ENCODE peak calls at places on chromosomes 2 and 18, in eight cellular contexts. S is myocyte; T is IMR-90; C is nephron progenitor cell; L is NCI-H345; M is Calu3; Y is CD8-positive, alpha-beta memory T cell; Z is HFF-Myc. O is an unnamed sample.

GRCh38 chr2:43948370-43948769 is 47.4 kb downstream of the LRPPRC start:
- DNase-seq in S (peak), T (no peak), C (no peak), L (no peak), M (no peak), Y (no peak), Z (no peak), O (no peak)

GRCh38 chr18:22547807-22548561 is 130.3 kb upstream of the CTAGE1 start:
- DNase-seq in S (no peak), T (peak), C (no peak), L (no peak), M (no peak), Y (no peak), Z (peak), O (no peak)

GRCh38 chr18:48631851-48632250 is 93.0 kb downstream of the CTIF start:
- DNase-seq in S (no peak), T (no peak), C (no peak), L (no peak), M (no peak), Y (no peak), Z (no peak), O (no peak)

GRCh38 chr2:240569998-240570530 is 1.8 kb downstream of the RNPEPL1 start:
- DNase-seq in S (no peak), T (no peak), C (no peak), L (no peak), M (peak), Y (no peak), Z (no peak), O (peak)

GRCh38 chr2:201827621-201828020 is 21.3 kb downstream of the CDK15 start:
- DNase-seq in S (no peak), T (peak), C (no peak), L (no peak), M (no peak), Y (no peak), Z (no peak), O (no peak)

GRCh38 chr2:210224660-210225460 is at the start of gene ACADL:
- DNase-seq in S (peak), T (no peak), C (peak), L (peak), M (peak), Y (no peak), Z (no peak), O (peak)

GRCh38 chr18:7872569-7872968 is 305.5 kb downstream of the PTPRM start:
- DNase-seq in S (peak), T (peak), C (no peak), L (peak), M (peak), Y (no peak), Z (peak), O (no peak)

GRCh38 chr2:134508396-134508795 is 210.4 kb downstream of the TMEM163 start:
- DNase-seq in S (no peak), T (no peak), C (no peak), L (peak), M (no peak), Y (no peak), Z (no peak), O (no peak)

GRCh38 chr2:178477443-178478099 is 829 bp downstream of the FKBP7 start:
- DNase-seq in S (peak), T (no peak), C (no peak), L (no peak), M (no peak), Y (no peak), Z (no peak), O (no peak)

GRCh38 chr2:174070281-174070680 is 105.1 kb upstream of the SP3 start:
- DNase-seq in S (no peak), T (no peak), C (no peak), L (no peak), M (no peak), Y (no peak), Z (no peak), O (no peak)

GRCh38 chr2:75666821-75667344 is 20.3 kb downstream of the MRPL19 start:
- DNase-seq in S (no peak), T (no peak), C (no peak), L (no peak), M (no peak), Y (no peak), Z (no peak), O (no peak)

GRCh38 chr2:54329482-54330225 is 73.6 kb upstream of the TSPYL6 start:
- DNase-seq in S (peak), T (peak), C (no peak), L (peak), M (no peak), Y (no peak), Z (no peak), O (no peak)

GRCh38 chr2:190359896-190360376 is 16.5 kb downstream of the INPP1 start:
- DNase-seq in S (peak), T (peak), C (no peak), L (no peak), M (no peak), Y (peak), Z (no peak), O (no peak)

GRCh38 chr2:216692636-216693413 is 2.5 kb downstream of the IGFBP5 start:
- DNase-seq in S (peak), T (peak), C (peak), L (peak), M (peak), Y (peak), Z (no peak), O (peak)

GRCh38 chr18:32906506-32907214 is 133.8 kb upstream of the KLHL14 start:
- DNase-seq in S (no peak), T (no peak), C (no peak), L (no peak), M (no peak), Y (no peak), Z (no peak), O (no peak)

GRCh38 chr2:149733936-149734685 is 146.5 kb upstream of the MMADHC start:
- DNase-seq in S (peak), T (peak), C (peak), L (no peak), M (peak), Y (no peak), Z (no peak), O (no peak)

GRCh38 chr2:215971671-215972070 is 41.7 kb downstream of the MREG start:
- DNase-seq in S (no peak), T (no peak), C (no peak), L (no peak), M (no peak), Y (no peak), Z (no peak), O (no peak)

GRCh38 chr2:64615844-64616536 is 37.7 kb downstream of the SERTAD2 start:
- DNase-seq in S (no peak), T (no peak), C (no peak), L (no peak), M (no peak), Y (no peak), Z (no peak), O (no peak)

GRCh38 chr18:4017479-4017878 is 437.6 kb downstream of the DLGAP1 start:
- DNase-seq in S (peak), T (peak), C (no peak), L (no peak), M (peak), Y (no peak), Z (peak), O (peak)

GRCh38 chr2:85501244-85501643 is 37.7 kb upstream of the MAT2A start:
- DNase-seq in S (no peak), T (no peak), C (no peak), L (no peak), M (no peak), Y (no peak), Z (no peak), O (peak)

GRCh38 chr2:12057436-12058166 is 311.2 kb downstream of the LPIN1 start:
- DNase-seq in S (peak), T (no peak), C (no peak), L (no peak), M (no peak), Y (peak), Z (no peak), O (no peak)

GRCh38 chr2:58834404-58834803 is 593.3 kb upstream of the FANCL start:
- DNase-seq in S (peak), T (peak), C (peak), L (no peak), M (peak), Y (no peak), Z (peak), O (peak)

GRCh38 chr2:22867921-22868320 is 517.1 kb upstream of the KLHL29 start:
- DNase-seq in S (no peak), T (no peak), C (no peak), L (no peak), M (no peak), Y (no peak), Z (no peak), O (no peak)

GRCh38 chr2:184923751-184924150 is 325.4 kb downstream of the ZNF804A start:
- DNase-seq in S (no peak), T (no peak), C (no peak), L (no peak), M (no peak), Y (no peak), Z (no peak), O (no peak)

GRCh38 chr18:12606592-12607315 is 51.2 kb downstream of the SPIRE1 start:
- DNase-seq in S (peak), T (peak), C (no peak), L (no peak), M (peak), Y (no peak), Z (no peak), O (no peak)

GRCh38 chr18:73408434-73408833 is 540.6 kb upstream of the NETO1 start:
- DNase-seq in S (no peak), T (peak), C (no peak), L (no peak), M (no peak), Y (no peak), Z (no peak), O (peak)

GRCh38 chr2:217270801-217271121 is 410.9 kb upstream of the TNP1 start:
- DNase-seq in S (no peak), T (peak), C (no peak), L (no peak), M (no peak), Y (no peak), Z (no peak), O (no peak)

GRCh38 chr2:15807418-15808220 is 132.7 kb upstream of the MYCN start:
- DNase-seq in S (no peak), T (no peak), C (no peak), L (no peak), M (no peak), Y (no peak), Z (no peak), O (no peak)

GRCh38 chr2:228181098-228182019 is at the start of gene SPHKAP:
- DNase-seq in S (no peak), T (no peak), C (peak), L (peak), M (no peak), Y (no peak), Z (no peak), O (peak)

GRCh38 chr2:237431372-237431771 is 17.4 kb upstream of the COL6A3 start:
- DNase-seq in S (peak), T (peak), C (no peak), L (no peak), M (no peak), Y (no peak), Z (no peak), O (no peak)

GRCh38 chr2:157726946-157727345 is 98.3 kb upstream of the ACVR1C start:
- DNase-seq in S (peak), T (no peak), C (no peak), L (no peak), M (no peak), Y (no peak), Z (no peak), O (no peak)

GRCh38 chr2:97745474-97746172 is 32.2 kb downstream of the ZAP70 start:
- DNase-seq in S (no peak), T (peak), C (no peak), L (no peak), M (no peak), Y (peak), Z (no peak), O (no peak)

GRCh38 chr2:23900133-23900926 is 26.6 kb downstream of the ATAD2B start:
- DNase-seq in S (peak), T (peak), C (no peak), L (no peak), M (peak), Y (no peak), Z (no peak), O (no peak)

GRCh38 chr2:15636972-15637785 is 45.5 kb downstream of the DDX1 start:
- DNase-seq in S (peak), T (peak), C (peak), L (peak), M (peak), Y (peak), Z (peak), O (peak)

O was measured in WTC11.